ENCODE peak calls at places on chromosome 18, in seven cellular contexts. O is pulmonary artery endothelial cell; E is ELR; Q is astrocyte of the cerebellum; U is NCI-H2081; B is activated naive CD8-positive, alpha-beta T cell treated with anti-CD3 and anti-CD28 coated beads, Interleukin-2, amount 50 U/mL, for 16 hours; Y is aorta. V is an unnamed sample.

GRCh38 chr18:61939032-61939674 is 46.3 kb upstream of the RNF152 start:
- DNase-seq in O (no peak), E (no peak), Q (no peak), U (no peak), B (no peak), Y (no peak), V (no peak)

GRCh38 chr18:46759885-46760284 is 3.0 kb upstream of the ST8SIA5 start:
- DNase-seq in O (no peak), E (no peak), Q (no peak), U (peak), B (no peak), Y (no peak), V (no peak)

GRCh38 chr18:48688961-48689360 is 150.1 kb downstream of the CTIF start:
- DNase-seq in O (no peak), E (no peak), Q (no peak), U (no peak), B (no peak), Y (peak), V (no peak)

GRCh38 chr18:1026930-1027329 is 122.3 kb downstream of the ADCYAP1 start:
- DNase-seq in O (no peak), E (no peak), Q (no peak), U (no peak), B (no peak), Y (no peak), V (no peak)

GRCh38 chr18:58856881-58857280 is 7.8 kb upstream of the ZNF532 start:
- DNase-seq in O (no peak), E (peak), Q (no peak), U (no peak), B (no peak), Y (no peak), V (no peak)

GRCh38 chr18:26003391-26003790 is 87.0 kb downstream of the SS18 start:
- DNase-seq in O (peak), E (no peak), Q (no peak), U (no peak), B (no peak), Y (no peak), V (no peak)

GRCh38 chr18:54607213-54607934 is 16.3 kb downstream of the DYNAP start:
- DNase-seq in O (no peak), E (peak), Q (peak), U (no peak), B (no peak), Y (no peak), V (no peak)

GRCh38 chr18:62877448-62878221 is 162.3 kb downstream of the PHLPP1 start:
- DNase-seq in O (peak), E (peak), Q (peak), U (no peak), B (no peak), Y (no peak), V (no peak)

GRCh38 chr18:50969448-50969847 is 1.6 kb downstream of the ELAC1 start:
- DNase-seq in O (no peak), E (no peak), Q (no peak), U (no peak), B (no peak), Y (no peak), V (no peak)

GRCh38 chr18:48222118-48222517 is 187.1 kb downstream of the ZBTB7C start:
- DNase-seq in O (no peak), E (peak), Q (no peak), U (peak), B (no peak), Y (no peak), V (no peak)

GRCh38 chr18:54261894-54262293 is 7.4 kb upstream of the POLI start:
- DNase-seq in O (no peak), E (no peak), Q (no peak), U (no peak), B (no peak), Y (no peak), V (no peak)

GRCh38 chr18:46820863-46821262 is 64.0 kb upstream of the ST8SIA5 start:
- DNase-seq in O (no peak), E (no peak), Q (no peak), U (no peak), B (no peak), Y (no peak), V (no peak)

GRCh38 chr18:8139971-8140406 is 469.2 kb upstream of the RAB12 start:
- DNase-seq in O (no peak), E (no peak), Q (no peak), U (no peak), B (no peak), Y (no peak), V (no peak)

GRCh38 chr18:51151568-51152511 is 45.6 kb downstream of the MEX3C start:
- DNase-seq in O (no peak), E (no peak), Q (no peak), U (no peak), B (peak), Y (no peak), V (peak)

GRCh38 chr18:9705183-9705864 is 2.8 kb upstream of the RAB31 start:
- DNase-seq in O (no peak), E (peak), Q (no peak), U (no peak), B (no peak), Y (no peak), V (no peak)

GRCh38 chr18:37176307-37176934 is 347.5 kb downstream of the KIAA1328 start:
- DNase-seq in O (no peak), E (no peak), Q (no peak), U (no peak), B (no peak), Y (no peak), V (no peak)

GRCh38 chr18:55932675-55933074 is 344.7 kb upstream of the TCF4 start:
- DNase-seq in O (no peak), E (no peak), Q (no peak), U (no peak), B (no peak), Y (no peak), V (no peak)

GRCh38 chr18:57710226-57710625 is 88.6 kb upstream of the NARS1 start:
- DNase-seq in O (no peak), E (no peak), Q (no peak), U (no peak), B (no peak), Y (no peak), V (no peak)

GRCh38 chr18:34131008-34131407 is 93.7 kb downstream of the NOL4 start:
- DNase-seq in O (no peak), E (no peak), Q (no peak), U (peak), B (no peak), Y (no peak), V (no peak)

GRCh38 chr18:28127228-28127627 is 49.7 kb downstream of the CDH2 start:
- DNase-seq in O (no peak), E (no peak), Q (no peak), U (no peak), B (no peak), Y (no peak), V (no peak)

GRCh38 chr18:77147418-77147852 is 14.9 kb upstream of the MBP start:
- DNase-seq in O (no peak), E (peak), Q (no peak), U (no peak), B (no peak), Y (no peak), V (no peak)

GRCh38 chr18:35861367-35862114 is 110.9 kb upstream of the RMP24 start:
- DNase-seq in O (no peak), E (peak), Q (no peak), U (no peak), B (no peak), Y (no peak), V (no peak)

GRCh38 chr18:68284236-68284635 is 430.7 kb downstream of the TMX3 start:
- DNase-seq in O (no peak), E (no peak), Q (no peak), U (no peak), B (no peak), Y (no peak), V (no peak)

GRCh38 chr18:7630731-7631442 is 63.8 kb downstream of the PTPRM start:
- DNase-seq in O (no peak), E (no peak), Q (no peak), U (no peak), B (no peak), Y (no peak), V (no peak)

GRCh38 chr18:49081511-49082146 is 130.9 kb upstream of the SMAD7 start:
- DNase-seq in O (no peak), E (no peak), Q (no peak), U (no peak), B (no peak), Y (no peak), V (no peak)

GRCh38 chr18:40904295-40904694 is 1050.7 kb upstream of the PIK3C3 start:
- DNase-seq in O (no peak), E (no peak), Q (peak), U (no peak), B (no peak), Y (no peak), V (no peak)